ENCODE peak calls at places on chromosomes 2 and 18, in four cellular contexts. One of them, this sample, is unnamed.
A peak's percentile ranks its signal among the peaks of the same experiment; 100 is the strongest.

GRCh38 chr2:211132586-211132985 is 576.2 kb downstream of the CPS1 start:
- DNase-seq in breast epithelium: no peak
- DNase-seq in mucosa of descending colon: no peak
- DNase-seq in heart left ventricle: no peak
- DNase-seq in this sample: no peak

GRCh38 chr2:174846941-174847938 is 83.0 kb upstream of the CHRNA1 start:
- DNase-seq in breast epithelium: no peak
- DNase-seq in mucosa of descending colon: peak; percentile 6
- DNase-seq in heart left ventricle: no peak
- DNase-seq in this sample: no peak

GRCh38 chr2:62354771-62355550 is 151.0 kb downstream of the TMEM17 start:
- DNase-seq in breast epithelium: no peak
- DNase-seq in mucosa of descending colon: no peak
- DNase-seq in heart left ventricle: no peak
- DNase-seq in this sample: no peak

GRCh38 chr2:119233326-119234020 is 9.8 kb downstream of the STEAP3 start:
- DNase-seq in breast epithelium: no peak
- DNase-seq in mucosa of descending colon: no peak
- DNase-seq in heart left ventricle: no peak
- DNase-seq in this sample: no peak

GRCh38 chr2:181774601-181775179 is 94.4 kb upstream of the NEUROD1 start:
- DNase-seq in breast epithelium: no peak
- DNase-seq in mucosa of descending colon: no peak
- DNase-seq in heart left ventricle: no peak
- DNase-seq in this sample: no peak

GRCh38 chr18:49837889-49838288 is 24.6 kb upstream of the ACAA2 start:
- DNase-seq in breast epithelium: no peak
- DNase-seq in mucosa of descending colon: peak; percentile 0
- DNase-seq in heart left ventricle: no peak
- DNase-seq in this sample: no peak

GRCh38 chr18:23631746-23632145 is 31.0 kb downstream of the ANKRD29 start:
- DNase-seq in breast epithelium: no peak
- DNase-seq in mucosa of descending colon: no peak
- DNase-seq in heart left ventricle: no peak
- DNase-seq in this sample: no peak

GRCh38 chr18:43383031-43383430 is 105.7 kb upstream of the SYT4 start:
- DNase-seq in breast epithelium: no peak
- DNase-seq in mucosa of descending colon: no peak
- DNase-seq in heart left ventricle: no peak
- DNase-seq in this sample: no peak

GRCh38 chr2:8684885-8685696 is 3.2 kb downstream of the ID2 start:
- DNase-seq in breast epithelium: peak; percentile 72
- DNase-seq in mucosa of descending colon: peak; percentile 85
- DNase-seq in heart left ventricle: peak; percentile 81
- DNase-seq in this sample: no peak

GRCh38 chr2:69298862-69299261 is 88.2 kb downstream of the GFPT1 start:
- DNase-seq in breast epithelium: no peak
- DNase-seq in mucosa of descending colon: no peak
- DNase-seq in heart left ventricle: no peak
- DNase-seq in this sample: no peak

GRCh38 chr2:217335341-217335966 is 475.6 kb upstream of the TNP1 start:
- DNase-seq in breast epithelium: no peak
- DNase-seq in mucosa of descending colon: no peak
- DNase-seq in heart left ventricle: no peak
- DNase-seq in this sample: no peak

GRCh38 chr2:184923751-184924150 is 325.4 kb downstream of the ZNF804A start:
- DNase-seq in breast epithelium: no peak
- DNase-seq in mucosa of descending colon: no peak
- DNase-seq in heart left ventricle: no peak
- DNase-seq in this sample: no peak

GRCh38 chr2:179746982-179747381 is 114.4 kb downstream of the ZNF385B start:
- DNase-seq in breast epithelium: no peak
- DNase-seq in mucosa of descending colon: no peak
- DNase-seq in heart left ventricle: no peak
- DNase-seq in this sample: no peak

DNA sequence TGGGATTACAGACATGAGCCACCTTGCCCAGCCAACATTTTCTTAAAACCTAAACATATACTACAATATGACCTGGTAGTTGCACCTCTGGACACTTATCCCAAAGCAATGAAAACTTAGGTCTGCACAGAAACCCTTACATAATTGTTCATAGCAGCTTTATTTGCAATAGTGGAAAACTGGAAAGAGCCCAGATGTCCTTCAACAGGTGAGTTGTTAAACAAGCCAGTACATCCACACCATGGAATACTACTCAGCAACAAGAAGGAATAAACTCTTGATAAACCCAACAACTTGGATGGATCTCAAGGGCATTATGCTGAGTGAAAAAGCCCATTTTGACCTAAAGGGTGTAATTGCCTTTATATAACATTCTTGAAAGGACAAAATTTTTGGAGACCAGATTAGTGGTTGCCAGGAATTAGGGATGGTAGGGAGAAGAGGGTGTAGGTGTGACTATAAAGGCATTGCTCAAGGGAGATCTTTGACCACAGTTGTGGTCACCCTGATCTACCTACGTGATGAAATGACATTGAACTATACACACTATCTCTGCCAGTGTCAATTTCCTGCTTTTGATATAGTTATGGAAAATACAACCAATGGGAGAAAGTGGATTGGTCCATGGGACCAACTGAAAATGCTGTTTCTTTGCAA is 11.9 kb upstream of the AMMECR1L start:
- DNase-seq in breast epithelium: no peak
- DNase-seq in mucosa of descending colon: no peak
- DNase-seq in heart left ventricle: no peak
- DNase-seq in this sample: no peak
- H3K4me3 ChIP-seq in breast epithelium: no peak overlapping the region
- H3K4me3 ChIP-seq in mucosa of descending colon: no peak overlapping the region
- H3K4me3 ChIP-seq in heart left ventricle: no peak overlapping the region
- H3K4me3 ChIP-seq in this sample: no peak overlapping the region

DNA sequence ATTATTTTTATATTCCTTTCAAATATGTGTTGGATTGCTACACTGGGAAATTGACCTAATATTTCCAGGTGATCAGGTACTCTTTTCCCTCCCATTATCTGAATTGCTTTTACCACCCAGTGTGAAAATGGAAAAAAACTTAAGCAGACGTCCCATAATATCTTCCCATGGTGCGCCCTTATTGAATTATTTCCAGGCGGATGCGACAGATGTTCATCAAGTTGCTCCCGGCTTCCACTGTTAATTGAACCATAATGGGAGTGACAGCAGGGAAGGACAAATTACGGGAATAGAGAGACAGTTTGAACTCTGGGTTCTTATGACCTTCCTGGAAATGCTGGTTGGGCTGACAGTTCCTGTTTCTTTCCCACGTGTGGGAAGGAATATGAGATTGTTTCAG is 93.3 kb downstream of the THSD7B start:
- DNase-seq in breast epithelium: no peak
- DNase-seq in mucosa of descending colon: no peak
- DNase-seq in heart left ventricle: no peak
- DNase-seq in this sample: no peak
- H3K4me3 ChIP-seq in breast epithelium: no peak overlapping the region
- H3K4me3 ChIP-seq in mucosa of descending colon: no peak overlapping the region
- H3K4me3 ChIP-seq in heart left ventricle: no peak overlapping the region
- H3K4me3 ChIP-seq in this sample: no peak overlapping the region

GRCh38 chr18:74289137-74289536 is 2.6 kb downstream of the CYB5A start:
- DNase-seq in breast epithelium: no peak
- DNase-seq in mucosa of descending colon: no peak
- DNase-seq in heart left ventricle: no peak
- DNase-seq in this sample: no peak

GRCh38 chr18:74290831-74291770 is 662 bp downstream of the CYB5A start:
- DNase-seq in breast epithelium: peak; percentile 73
- DNase-seq in mucosa of descending colon: peak; percentile 80
- DNase-seq in heart left ventricle: no peak
- DNase-seq in this sample: peak; percentile 49

GRCh38 chr18:74289946-74290478 is 1.8 kb downstream of the CYB5A start:
- DNase-seq in breast epithelium: no peak
- DNase-seq in mucosa of descending colon: no peak
- DNase-seq in heart left ventricle: no peak
- DNase-seq in this sample: no peak

GRCh38 chr18:74288041-74288440 is 3.7 kb downstream of the CYB5A start:
- DNase-seq in breast epithelium: no peak
- DNase-seq in mucosa of descending colon: no peak
- DNase-seq in heart left ventricle: no peak
- DNase-seq in this sample: no peak

GRCh38 chr18:74288730-74289129 is 3.0 kb downstream of the CYB5A start:
- DNase-seq in breast epithelium: no peak
- DNase-seq in mucosa of descending colon: no peak
- DNase-seq in heart left ventricle: no peak
- DNase-seq in this sample: no peak
- H3K4me3 ChIP-seq in breast epithelium: peak overlapping the region; percentile 13
- H3K4me3 ChIP-seq in mucosa of descending colon: no peak overlapping the region
- H3K4me3 ChIP-seq in heart left ventricle: no peak overlapping the region
- H3K4me3 ChIP-seq in this sample: no peak overlapping the region

GRCh38 chr2:202009563-202009962 is 24.1 kb upstream of the FZD7 start:
- DNase-seq in breast epithelium: no peak
- DNase-seq in mucosa of descending colon: no peak
- DNase-seq in heart left ventricle: no peak
- DNase-seq in this sample: no peak
- H3K4me3 ChIP-seq in breast epithelium: no peak overlapping the region
- H3K4me3 ChIP-seq in mucosa of descending colon: no peak overlapping the region
- H3K4me3 ChIP-seq in heart left ventricle: no peak overlapping the region
- H3K4me3 ChIP-seq in this sample: no peak overlapping the region

GRCh38 chr2:134284119-134284670 is 30.3 kb downstream of the MGAT5 start:
- DNase-seq in breast epithelium: no peak
- DNase-seq in mucosa of descending colon: no peak
- DNase-seq in heart left ventricle: no peak
- DNase-seq in this sample: no peak

GRCh38 chr2:134281815-134282419 is 28.0 kb downstream of the MGAT5 start:
- DNase-seq in breast epithelium: no peak
- DNase-seq in mucosa of descending colon: no peak
- DNase-seq in heart left ventricle: no peak
- DNase-seq in this sample: no peak

GRCh38 chr2:134283701-134284100 is 29.8 kb downstream of the MGAT5 start:
- DNase-seq in breast epithelium: no peak
- DNase-seq in mucosa of descending colon: no peak
- DNase-seq in heart left ventricle: no peak
- DNase-seq in this sample: no peak

GRCh38 chr2:134280726-134281125 is 26.9 kb downstream of the MGAT5 start:
- DNase-seq in breast epithelium: no peak
- DNase-seq in mucosa of descending colon: no peak
- DNase-seq in heart left ventricle: no peak
- DNase-seq in this sample: no peak

GRCh38 chr2:134282638-134283400 is 28.9 kb downstream of the MGAT5 start:
- DNase-seq in breast epithelium: no peak
- DNase-seq in mucosa of descending colon: no peak
- DNase-seq in heart left ventricle: no peak
- DNase-seq in this sample: no peak
- H3K4me3 ChIP-seq in breast epithelium: no peak overlapping the region
- H3K4me3 ChIP-seq in mucosa of descending colon: no peak overlapping the region
- H3K4me3 ChIP-seq in heart left ventricle: no peak overlapping the region
- H3K4me3 ChIP-seq in this sample: no peak overlapping the region

GRCh38 chr2:10125842-10126596 is 3.5 kb downstream of the RRM2 start:
- DNase-seq in breast epithelium: no peak
- DNase-seq in mucosa of descending colon: no peak
- DNase-seq in heart left ventricle: no peak
- DNase-seq in this sample: no peak

GRCh38 chr2:10124538-10125045 is 2.1 kb downstream of the RRM2 start:
- DNase-seq in breast epithelium: no peak
- DNase-seq in mucosa of descending colon: peak; percentile 84
- DNase-seq in heart left ventricle: no peak
- DNase-seq in this sample: no peak

GRCh38 chr2:10128420-10128819 is 5.9 kb downstream of the RRM2 start:
- DNase-seq in breast epithelium: no peak
- DNase-seq in mucosa of descending colon: no peak
- DNase-seq in heart left ventricle: no peak
- DNase-seq in this sample: no peak

GRCh38 chr2:10129490-10129889 is 7.0 kb downstream of the RRM2 start:
- DNase-seq in breast epithelium: no peak
- DNase-seq in mucosa of descending colon: no peak
- DNase-seq in heart left ventricle: no peak
- DNase-seq in this sample: no peak

GRCh38 chr2:10126627-10127026 is 4.1 kb downstream of the RRM2 start:
- DNase-seq in breast epithelium: no peak
- DNase-seq in mucosa of descending colon: no peak
- DNase-seq in heart left ventricle: no peak
- DNase-seq in this sample: no peak
- H3K4me3 ChIP-seq in breast epithelium: no peak overlapping the region
- H3K4me3 ChIP-seq in mucosa of descending colon: no peak overlapping the region
- H3K4me3 ChIP-seq in heart left ventricle: no peak overlapping the region
- H3K4me3 ChIP-seq in this sample: no peak overlapping the region

GRCh38 chr2:94939349-94939748 is 68.1 kb downstream of the TEKT4 start:
- DNase-seq in breast epithelium: no peak
- DNase-seq in mucosa of descending colon: no peak
- DNase-seq in heart left ventricle: no peak
- DNase-seq in this sample: no peak
- H3K4me3 ChIP-seq in breast epithelium: no peak overlapping the region
- H3K4me3 ChIP-seq in mucosa of descending colon: no peak overlapping the region
- H3K4me3 ChIP-seq in heart left ventricle: no peak overlapping the region
- H3K4me3 ChIP-seq in this sample: no peak overlapping the region

GRCh38 chr2:64574871-64575270 is 50.7 kb downstream of the AFTPH start:
- DNase-seq in breast epithelium: no peak
- DNase-seq in mucosa of descending colon: no peak
- DNase-seq in heart left ventricle: no peak
- DNase-seq in this sample: no peak
- H3K4me3 ChIP-seq in breast epithelium: no peak overlapping the region
- H3K4me3 ChIP-seq in mucosa of descending colon: no peak overlapping the region
- H3K4me3 ChIP-seq in heart left ventricle: no peak overlapping the region
- H3K4me3 ChIP-seq in this sample: no peak overlapping the region

GRCh38 chr18:35683021-35683420 is 101.5 kb downstream of the GALNT1 start:
- DNase-seq in breast epithelium: no peak
- DNase-seq in mucosa of descending colon: no peak
- DNase-seq in heart left ventricle: no peak
- DNase-seq in this sample: no peak
- H3K4me3 ChIP-seq in breast epithelium: no peak overlapping the region
- H3K4me3 ChIP-seq in mucosa of descending colon: no peak overlapping the region
- H3K4me3 ChIP-seq in heart left ventricle: no peak overlapping the region
- H3K4me3 ChIP-seq in this sample: no peak overlapping the region

This sample was measured in dorsolateral prefrontal cortex.